ENCODE peak calls at places on chromosomes 1 and 21, in four cellular contexts. L is stimulated activated CD8-positive, alpha-beta memory T cell treated with anti-CD3 and anti-CD28 coated beads, Interleukin-4, amount 100 ng/mL, for 48 hours; Z is cardiac fibroblast; E is A549. B is an unnamed sample.

GRCh38 chr1:31230378-31230777 is 9.3 kb downstream of the NKAIN1 start:
- DNase-seq in L (no peak), Z (no peak), E (no peak), B (no peak)

GRCh38 chr1:60160141-60160540 is 86.6 kb upstream of the C1orf87 start:
- DNase-seq in L (no peak), Z (no peak), E (no peak), B (no peak)

GRCh38 chr1:111998332-111998731 is 8.9 kb upstream of the KCND3 start:
- DNase-seq in L (no peak), Z (no peak), E (no peak), B (no peak)

GRCh38 chr1:198986442-198986841 is 347.6 kb downstream of the PTPRC start:
- DNase-seq in L (no peak), Z (no peak), E (no peak), B (no peak)

GRCh38 chr1:203076031-203076511 is 9.7 kb downstream of the MYOG start:
- DNase-seq in L (no peak), Z (no peak), E (no peak), B (no peak)

GRCh38 chr1:60972841-60973364 is 109.5 kb upstream of the NFIA start:
- DNase-seq in L (no peak), Z (peak; percentile 89), E (no peak), B (no peak)

GRCh38 chr1:23184203-23184602 is 15.5 kb upstream of the LUZP1 start:
- DNase-seq in L (no peak), Z (no peak), E (no peak), B (no peak)

GRCh38 chr21:36987845-36988244 is 18.7 kb upstream of the RIPPLY3 start:
- DNase-seq in L (no peak), Z (no peak), E (no peak), B (no peak)

GRCh38 chr21:26489781-26490180 is 83.3 kb downstream of the CYYR1 start:
- DNase-seq in L (no peak), Z (no peak), E (no peak), B (no peak)

GRCh38 chr1:31568895-31569655 is 7.2 kb upstream of the TINAGL1 start:
- DNase-seq in L (no peak), Z (no peak), E (no peak), B (no peak)

GRCh38 chr1:224287714-224288113 is 42.3 kb downstream of the NVL start:
- DNase-seq in L (no peak), Z (no peak), E (no peak), B (no peak)

GRCh38 chr1:47681735-47682134 is 243.9 kb downstream of the FOXD2 start:
- DNase-seq in L (no peak), Z (no peak), E (no peak), B (no peak)

GRCh38 chr1:108646661-108647269 is 14.1 kb downstream of the HENMT1 start:
- DNase-seq in L (peak; percentile 80), Z (peak; percentile 83), E (no peak), B (peak; percentile 50)

GRCh38 chr21:35025206-35026152 is 23.6 kb downstream of the RUNX1 start:
- DNase-seq in L (peak; percentile 29), Z (no peak), E (no peak), B (no peak)

GRCh38 chr1:27666294-27666693 is 5.7 kb downstream of the IFI6 start:
- DNase-seq in L (no peak), Z (no peak), E (no peak), B (no peak)

GRCh38 chr21:45026833-45027232 is 47.5 kb upstream of the ADARB1 start:
- DNase-seq in L (no peak), Z (no peak), E (no peak), B (no peak)

GRCh38 chr1:244672961-244673695 is 20.2 kb downstream of the DESI2 start:
- DNase-seq in L (no peak), Z (peak; percentile 56), E (no peak), B (no peak)

GRCh38 chr1:201461193-201461657 is 7.8 kb downstream of the PHLDA3 start:
- DNase-seq in L (no peak), Z (peak; percentile 98), E (peak; percentile 84), B (peak; percentile 91)

GRCh38 chr1:71128060-71128459 is 47.2 kb upstream of the ZRANB2 start:
- DNase-seq in L (no peak), Z (no peak), E (no peak), B (no peak)

GRCh38 chr1:80245813-80246212 is 1239.3 kb upstream of the ADGRL4 start:
- DNase-seq in L (no peak), Z (no peak), E (no peak), B (no peak)

GRCh38 chr1:10694274-10694632 is 102.2 kb downstream of the CASZ1 start:
- DNase-seq in L (peak; percentile 58), Z (peak; percentile 14), E (peak; percentile 72), B (peak; percentile 69)

GRCh38 chr1:17759114-17759513 is 4.0 kb downstream of the ACTL8 start:
- DNase-seq in L (peak; percentile 31), Z (peak; percentile 21), E (no peak), B (no peak)

GRCh38 chr1:26288311-26288941 is 8.5 kb downstream of the SH3BGRL3 start:
- DNase-seq in L (peak; percentile 80), Z (no peak), E (no peak), B (no peak)

GRCh38 chr1:33295023-33295422 is 25.9 kb downstream of the A3GALT2 start:
- DNase-seq in L (no peak), Z (no peak), E (no peak), B (no peak)

GRCh38 chr1:152479792-152480595 is 30.6 kb upstream of the LCE5A start:
- DNase-seq in L (peak; percentile 87), Z (peak; percentile 41), E (peak; percentile 61), B (no peak)

GRCh38 chr21:44653656-44654575 is 543 bp downstream of the KRTAP12-4 start:
- DNase-seq in L (no peak), Z (no peak), E (no peak), B (no peak)

GRCh38 chr1:232891116-232891515 is 59.3 kb upstream of the NTPCR start:
- DNase-seq in L (no peak), Z (peak; percentile 60), E (no peak), B (no peak)

B was measured in prostate gland.